ENCODE peak calls at places on chromosomes 13 and 19, in four cellular contexts. Y is SIG-M5, E is foreskin keratinocyte, W is myocyte. H is an unnamed sample.
A peak's percentile ranks its signal among the peaks of the same experiment; 100 is the strongest.

GRCh38 chr13:86425127-86425526 is 625.9 kb upstream of the SLITRK6 start:
- DNase-seq in Y (no peak), E (no peak), W (no peak), H (no peak)

GRCh38 chr19:6774821-6775707 is 2.6 kb downstream of the VAV1 start:
- DNase-seq in Y (no peak), E (no peak), W (peak; percentile 26), H (no peak)

GRCh38 chr19:688214-688613 is 7.0 kb downstream of the PRSS57 start:
- DNase-seq in Y (no peak), E (no peak), W (no peak), H (no peak)

GRCh38 chr19:23116802-23117571 is at the start of gene ZNF730:
- DNase-seq in Y (no peak), E (no peak), W (peak; percentile 86), H (no peak)

GRCh38 chr19:2529473-2529918 is 53.6 kb downstream of the GADD45B start:
- DNase-seq in Y (no peak), E (peak; percentile 96), W (peak; percentile 70), H (peak; percentile 99)

GRCh38 chr13:72839831-72840426 is 58.0 kb downstream of the PIBF1 start:
- DNase-seq in Y (no peak), E (peak; percentile 31), W (peak; percentile 60), H (peak; percentile 80)

GRCh38 chr13:36297600-36298338 is at the start of gene CCDC169:
- DNase-seq in Y (peak; percentile 27), E (no peak), W (peak; percentile 88), H (peak; percentile 67)

GRCh38 chr13:89315287-89315686 is 1644.1 kb downstream of the SLITRK5 start:
- DNase-seq in Y (no peak), E (no peak), W (no peak), H (no peak)

GRCh38 chr19:41792513-41793413 is 3.6 kb upstream of the CEACAM3 start:
- DNase-seq in Y (no peak), E (no peak), W (peak; percentile 41), H (peak; percentile 46)

GRCh38 chr13:93797463-93797862 is 570.9 kb downstream of the GPC6 start:
- DNase-seq in Y (no peak), E (no peak), W (no peak), H (no peak)

GRCh38 chr19:45773384-45773783 is 4.3 kb upstream of the SIX5 start:
- DNase-seq in Y (no peak), E (no peak), W (peak; percentile 44), H (no peak)

GRCh38 chr19:7832009-7832408 is 2.0 kb downstream of the EVI5L start:
- DNase-seq in Y (no peak), E (no peak), W (no peak), H (no peak)

GRCh38 chr19:12163841-12164240 is 945 bp downstream of the ZNF136 start:
- DNase-seq in Y (no peak), E (no peak), W (peak; percentile 17), H (no peak)

GRCh38 chr13:29284726-29285125 is 310.8 kb downstream of the SLC7A1 start:
- DNase-seq in Y (no peak), E (no peak), W (no peak), H (no peak)

GRCh38 chr13:59356607-59357006 is 807.1 kb downstream of the DIAPH3 start:
- DNase-seq in Y (no peak), E (no peak), W (peak; percentile 59), H (peak; percentile 24)

GRCh38 chr19:1473424-1473851 is 5.6 kb downstream of the C19orf25 start:
- DNase-seq in Y (no peak), E (no peak), W (no peak), H (no peak)

GRCh38 chr19:7926021-7926726 is at the start of gene CTXN1:
- DNase-seq in Y (no peak), E (no peak), W (peak; percentile 50), H (peak; percentile 56)

GRCh38 chr19:412356-413355 is 3.7 kb upstream of the C2CD4C start:
- DNase-seq in Y (no peak), E (no peak), W (no peak), H (no peak)

GRCh38 chr19:7069042-7069903 is at the start of gene ZNF557:
- DNase-seq in Y (peak; percentile 50), E (peak; percentile 90), W (peak; percentile 98), H (peak; percentile 98)

GRCh38 chr19:49539192-49539952 is 11.6 kb downstream of the RCN3 start:
- DNase-seq in Y (no peak), E (no peak), W (no peak), H (no peak)

GRCh38 chr19:12825259-12826131 is 8.9 kb downstream of the RTBDN start:
- DNase-seq in Y (no peak), E (no peak), W (no peak), H (no peak)

GRCh38 chr13:29901714-29902631 is 51.6 kb upstream of the UBL3 start:
- DNase-seq in Y (no peak), E (peak; percentile 91), W (peak; percentile 96), H (peak; percentile 94)

GRCh38 chr13:110801044-110801443 is 87.5 kb downstream of the ING1 start:
- DNase-seq in Y (no peak), E (no peak), W (no peak), H (no peak)

GRCh38 chr19:55705972-55706371 is 30.9 kb downstream of the EPN1 start:
- DNase-seq in Y (no peak), E (no peak), W (no peak), H (no peak)

GRCh38 chr19:33956941-33957340 is 160.3 kb downstream of the KCTD15 start:
- DNase-seq in Y (no peak), E (no peak), W (no peak), H (no peak)

GRCh38 chr19:38049105-38049649 is 142.2 kb downstream of the SIPA1L3 start:
- DNase-seq in Y (peak; percentile 67), E (no peak), W (no peak), H (peak; percentile 9)

GRCh38 chr13:58437436-58437835 is 805.9 kb downstream of the PCDH17 start:
- DNase-seq in Y (no peak), E (no peak), W (no peak), H (no peak)

GRCh38 chr19:49340069-49340864 is 5.1 kb downstream of the CD37 start:
- DNase-seq in Y (no peak), E (no peak), W (no peak), H (no peak)

GRCh38 chr13:59483441-59484116 is 680.1 kb downstream of the DIAPH3 start:
- DNase-seq in Y (no peak), E (no peak), W (no peak), H (no peak)

GRCh38 chr13:33536639-33537425 is 251.3 kb upstream of the STARD13 start:
- DNase-seq in Y (no peak), E (no peak), W (peak; percentile 51), H (peak; percentile 27)

GRCh38 chr13:41785402-41786142 is 175.3 kb downstream of the VWA8 start:
- DNase-seq in Y (no peak), E (no peak), W (no peak), H (no peak)

GRCh38 chr13:30725331-30726085 is 9.8 kb upstream of the ALOX5AP start:
- DNase-seq in Y (no peak), E (no peak), W (no peak), H (no peak)

GRCh38 chr19:18660051-18660910 is 23.2 kb upstream of the CRTC1 start:
- DNase-seq in Y (no peak), E (no peak), W (peak; percentile 75), H (peak; percentile 46)

GRCh38 chr19:38494379-38494778 is 60.9 kb downstream of the RYR1 start:
- DNase-seq in Y (no peak), E (no peak), W (no peak), H (no peak)

GRCh38 chr19:6753178-6754031 is 13.8 kb downstream of the SH2D3A start:
- DNase-seq in Y (peak; percentile 42), E (peak; percentile 54), W (no peak), H (peak; percentile 55)

GRCh38 chr13:60335531-60335930 is 61.5 kb upstream of the TDRD3 start:
- DNase-seq in Y (no peak), E (no peak), W (no peak), H (peak; percentile 16)

GRCh38 chr13:30159446-30159839 is 147.9 kb downstream of the KATNAL1 start:
- DNase-seq in Y (no peak), E (no peak), W (peak; percentile 83), H (peak; percentile 70)

H was measured in MCF 10A.